ENCODE peak calls at places on chromosomes 16 and 17, in four cellular contexts. One of them, this sample, is unnamed.

GRCh38 chr16:57651344-57652333 is 16.5 kb upstream of the ADGRG3 start:
- DNase-seq in activated CD4-positive, alpha-beta T cell treated with anti-CD3 and anti-CD28 coated beads, Interleukin-2, amount 50 U/mL, for 1 hour: no peak
- DNase-seq in fibroblast of lung: no peak
- DNase-seq in ACHN: no peak
- DNase-seq in this sample: no peak

GRCh38 chr17:69557339-69557738 is 142.8 kb downstream of the MAP2K6 start:
- DNase-seq in ACHN: no peak
- DNase-seq in activated CD4-positive, alpha-beta T cell treated with anti-CD3 and anti-CD28 coated beads, Interleukin-2, amount 50 U/mL, for 1 hour: no peak
- DNase-seq in fibroblast of lung: no peak
- DNase-seq in this sample: no peak

GRCh38 chr17:82200743-82201497 is 11.7 kb downstream of the CCDC57 start:
- DNase-seq in activated CD4-positive, alpha-beta T cell treated with anti-CD3 and anti-CD28 coated beads, Interleukin-2, amount 50 U/mL, for 1 hour: peak
- DNase-seq in ACHN: no peak
- DNase-seq in fibroblast of lung: no peak
- DNase-seq in this sample: no peak

GRCh38 chr16:56013962-56014552 is 138.9 kb upstream of the CES5A start:
- DNase-seq in activated CD4-positive, alpha-beta T cell treated with anti-CD3 and anti-CD28 coated beads, Interleukin-2, amount 50 U/mL, for 1 hour: peak
- DNase-seq in ACHN: peak
- DNase-seq in fibroblast of lung: no peak
- DNase-seq in this sample: no peak

GRCh38 chr16:54334208-54334607 is 47.6 kb upstream of the IRX3 start:
- DNase-seq in ACHN: no peak
- DNase-seq in activated CD4-positive, alpha-beta T cell treated with anti-CD3 and anti-CD28 coated beads, Interleukin-2, amount 50 U/mL, for 1 hour: no peak
- DNase-seq in fibroblast of lung: peak
- DNase-seq in this sample: no peak

GRCh38 chr17:78883533-78884131 is 19.4 kb downstream of the CEP295NL start:
- DNase-seq in ACHN: peak
- DNase-seq in fibroblast of lung: peak
- DNase-seq in activated CD4-positive, alpha-beta T cell treated with anti-CD3 and anti-CD28 coated beads, Interleukin-2, amount 50 U/mL, for 1 hour: no peak
- DNase-seq in this sample: no peak

GRCh38 chr17:78357687-78358537 is 2.0 kb downstream of the SOCS3 start:
- DNase-seq in activated CD4-positive, alpha-beta T cell treated with anti-CD3 and anti-CD28 coated beads, Interleukin-2, amount 50 U/mL, for 1 hour: no peak
- DNase-seq in ACHN: no peak
- DNase-seq in fibroblast of lung: no peak
- DNase-seq in this sample: no peak

GRCh38 chr16:50709061-50709695 is 15.8 kb downstream of the NOD2 start:
- DNase-seq in activated CD4-positive, alpha-beta T cell treated with anti-CD3 and anti-CD28 coated beads, Interleukin-2, amount 50 U/mL, for 1 hour: no peak
- DNase-seq in ACHN: no peak
- DNase-seq in fibroblast of lung: no peak
- DNase-seq in this sample: peak

GRCh38 chr17:55555772-55556171 is 44.5 kb upstream of the SMIM36 start:
- DNase-seq in ACHN: no peak
- DNase-seq in activated CD4-positive, alpha-beta T cell treated with anti-CD3 and anti-CD28 coated beads, Interleukin-2, amount 50 U/mL, for 1 hour: no peak
- DNase-seq in fibroblast of lung: no peak
- DNase-seq in this sample: no peak

GRCh38 chr16:79211581-79211980 is 389.0 kb downstream of the MAF start:
- DNase-seq in activated CD4-positive, alpha-beta T cell treated with anti-CD3 and anti-CD28 coated beads, Interleukin-2, amount 50 U/mL, for 1 hour: no peak
- DNase-seq in fibroblast of lung: no peak
- DNase-seq in ACHN: no peak
- DNase-seq in this sample: peak

GRCh38 chr16:51870460-51870859 is 676.5 kb downstream of the TOX3 start:
- DNase-seq in fibroblast of lung: no peak
- DNase-seq in activated CD4-positive, alpha-beta T cell treated with anti-CD3 and anti-CD28 coated beads, Interleukin-2, amount 50 U/mL, for 1 hour: no peak
- DNase-seq in ACHN: no peak
- DNase-seq in this sample: no peak

GRCh38 chr17:40068917-40069750 is 6.4 kb downstream of the THRA start:
- DNase-seq in fibroblast of lung: peak
- DNase-seq in ACHN: peak
- DNase-seq in activated CD4-positive, alpha-beta T cell treated with anti-CD3 and anti-CD28 coated beads, Interleukin-2, amount 50 U/mL, for 1 hour: peak
- DNase-seq in this sample: peak

GRCh38 chr17:44067547-44067945 is 1.1 kb upstream of the LSM12 start:
- DNase-seq in ACHN: no peak
- DNase-seq in fibroblast of lung: no peak
- DNase-seq in activated CD4-positive, alpha-beta T cell treated with anti-CD3 and anti-CD28 coated beads, Interleukin-2, amount 50 U/mL, for 1 hour: no peak
- DNase-seq in this sample: no peak

GRCh38 chr16:11501583-11502138 is 85.1 kb downstream of the LITAF start:
- DNase-seq in activated CD4-positive, alpha-beta T cell treated with anti-CD3 and anti-CD28 coated beads, Interleukin-2, amount 50 U/mL, for 1 hour: no peak
- DNase-seq in fibroblast of lung: no peak
- DNase-seq in ACHN: no peak
- DNase-seq in this sample: no peak